ENCODE peak calls at places on chromosome 6, in ten cellular contexts. N is psoas muscle, C is fibroblast of lung, A is heart left ventricle, J is stomach, Y is adrenal gland, X is left ventricle myocardium inferior, I is left lung, V is endothelial cell of umbilical vein, Z is PC-9. K is an unnamed sample.

GRCh38 chr6:27867051-27867940 is 44.9 kb downstream of the OR2B2 start:
- DNase-seq in N (peak; percentile 56), C (peak; percentile 85), A (peak; percentile 85), J (peak; percentile 82), Y (peak; percentile 64), X (peak; percentile 65), I (peak; percentile 92), V (peak; percentile 82), Z (peak; percentile 72), K (no peak)

GRCh38 chr6:28982476-28983266 is 22.4 kb downstream of the ZNF311 start:
- DNase-seq in N (no peak), C (peak; percentile 72), A (no peak), J (no peak), Y (no peak), X (no peak), I (no peak), V (no peak), Z (peak; percentile 47), K (no peak)

GRCh38 chr6:28923318-28924102 is at the start of gene TRIM27:
- DNase-seq in N (peak; percentile 93), C (peak; percentile 80), A (peak; percentile 96), J (peak; percentile 92), Y (peak; percentile 91), X (peak; percentile 92), I (peak; percentile 98), V (peak; percentile 85), Z (peak; percentile 94), K (no peak)

GRCh38 chr6:56483929-56484328 is 158.8 kb downstream of the DST start:
- DNase-seq in N (no peak), C (peak; percentile 84), A (no peak), J (no peak), Y (no peak), X (no peak), I (no peak), V (peak; percentile 4), Z (no peak), K (no peak)

GRCh38 chr6:153051801-153052200 is 49.3 kb upstream of the MTRF1L start:
- DNase-seq in N (no peak), C (no peak), A (no peak), J (no peak), Y (no peak), X (no peak), I (no peak), V (no peak), Z (no peak), K (no peak)

GRCh38 chr6:137247724-137248123 is 28.5 kb upstream of the IFNGR1 start:
- DNase-seq in N (no peak), C (no peak), A (no peak), J (no peak), Y (no peak), X (no peak), I (no peak), V (no peak), Z (no peak), K (no peak)

GRCh38 chr6:139736507-139736906 is 362.1 kb upstream of the CITED2 start:
- DNase-seq in N (no peak), C (no peak), A (no peak), J (no peak), Y (no peak), X (no peak), I (no peak), V (no peak), Z (no peak), K (no peak)

GRCh38 chr6:168128631-168129291 is 49.7 kb upstream of the FRMD1 start:
- DNase-seq in N (no peak), C (no peak), A (no peak), J (no peak), Y (no peak), X (no peak), I (peak; percentile 77), V (no peak), Z (no peak), K (no peak)

GRCh38 chr6:43924222-43924702 is 154.3 kb downstream of the VEGFA start:
- DNase-seq in N (no peak), C (peak; percentile 37), A (no peak), J (peak; percentile 61), Y (no peak), X (peak; percentile 14), I (no peak), V (no peak), Z (no peak), K (no peak)

GRCh38 chr6:79694623-79695311 is 63.6 kb downstream of the SH3BGRL2 start:
- DNase-seq in N (no peak), C (no peak), A (no peak), J (no peak), Y (no peak), X (no peak), I (no peak), V (no peak), Z (no peak), K (no peak)

GRCh38 chr6:136524936-136525413 is 25.2 kb downstream of the MAP7 start:
- DNase-seq in N (no peak), C (no peak), A (no peak), J (no peak), Y (no peak), X (no peak), I (no peak), V (no peak), Z (no peak), K (no peak)

GRCh38 chr6:111837641-111838500 is 35.4 kb downstream of the FYN start:
- DNase-seq in N (no peak), C (no peak), A (no peak), J (no peak), Y (no peak), X (no peak), I (no peak), V (no peak), Z (no peak), K (no peak)

GRCh38 chr6:106114492-106114891 is 28.4 kb downstream of the PRDM1 start:
- DNase-seq in N (no peak), C (no peak), A (no peak), J (no peak), Y (no peak), X (no peak), I (no peak), V (no peak), Z (no peak), K (no peak)

GRCh38 chr6:8279094-8279805 is 156.1 kb downstream of the SLC35B3 start:
- DNase-seq in N (no peak), C (no peak), A (no peak), J (no peak), Y (no peak), X (no peak), I (no peak), V (no peak), Z (no peak), K (no peak)

GRCh38 chr6:125924169-125924568 is 32.4 kb upstream of the HINT3 start:
- DNase-seq in N (no peak), C (no peak), A (no peak), J (no peak), Y (no peak), X (no peak), I (no peak), V (no peak), Z (peak; percentile 34), K (no peak)

GRCh38 chr6:95280690-95281273 is 296.6 kb upstream of the MANEA start:
- DNase-seq in N (no peak), C (peak; percentile 47), A (no peak), J (no peak), Y (no peak), X (no peak), I (no peak), V (no peak), Z (no peak), K (no peak)

GRCh38 chr6:32982084-32982701 is 13.8 kb downstream of the BRD2 start:
- DNase-seq in N (no peak), C (no peak), A (no peak), J (no peak), Y (no peak), X (no peak), I (no peak), V (no peak), Z (no peak), K (no peak)

GRCh38 chr6:30720738-30721197 is 616 bp downstream of the TUBB start:
- DNase-seq in N (peak; percentile 79), C (peak; percentile 39), A (peak; percentile 85), J (peak; percentile 65), Y (peak; percentile 80), X (peak; percentile 75), I (peak; percentile 89), V (peak; percentile 56), Z (peak; percentile 53), K (peak; percentile 41)
- H3K4me1 ChIP-seq in N (peaks cover 39% of the 10 kb centered on the region), C (peaks cover 17% of the 10 kb centered on the region), A (peaks cover 29% of the 10 kb centered on the region), J (peaks cover 74% of the 10 kb centered on the region), Y (peaks cover 16% of the 10 kb centered on the region), X (peaks cover 86% of the 10 kb centered on the region), I (peaks cover 33% of the 10 kb centered on the region), V (peaks cover 44% of the 10 kb centered on the region), Z (peaks cover 39% of the 10 kb centered on the region), K (peaks cover 47% of the 10 kb centered on the region)

GRCh38 chr6:3343089-3343901 is 84.5 kb downstream of the PSMG4 start:
- DNase-seq in N (no peak), C (no peak), A (no peak), J (no peak), Y (no peak), X (no peak), I (no peak), V (no peak), Z (no peak), K (no peak)

GRCh38 chr6:3337521-3338350 is 79.0 kb downstream of the PSMG4 start:
- DNase-seq in N (no peak), C (peak; percentile 28), A (no peak), J (no peak), Y (no peak), X (no peak), I (no peak), V (peak; percentile 67), Z (peak; percentile 18), K (no peak)

GRCh38 chr6:3340358-3340798 is 81.6 kb downstream of the PSMG4 start:
- DNase-seq in N (no peak), C (peak; percentile 66), A (no peak), J (no peak), Y (no peak), X (no peak), I (no peak), V (no peak), Z (no peak), K (no peak)

GRCh38 chr6:3340891-3341290 is 82.1 kb downstream of the PSMG4 start:
- DNase-seq in N (no peak), C (peak; percentile 68), A (no peak), J (no peak), Y (no peak), X (no peak), I (no peak), V (no peak), Z (no peak), K (no peak)

GRCh38 chr6:3341467-3341866 is 82.7 kb downstream of the PSMG4 start:
- DNase-seq in N (peak; percentile 60), C (peak; percentile 95), A (no peak), J (no peak), Y (no peak), X (no peak), I (no peak), V (no peak), Z (no peak), K (no peak)
- H3K27ac ChIP-seq in N (peak overlapping the region; percentile 72), C (no peak overlapping the region), A (no peak overlapping the region), J (peak overlapping the region; percentile 38), Y (peak overlapping the region; percentile 70), X (no peak overlapping the region), I (peak overlapping the region; percentile 73), V (no peak overlapping the region), Z (no peak overlapping the region), K (peak overlapping the region; percentile 77)

GRCh38 chr6:82712826-82713225 is 349.2 kb downstream of the TPBG start:
- DNase-seq in N (no peak), C (peak; percentile 5), A (no peak), J (no peak), Y (no peak), X (no peak), I (no peak), V (no peak), Z (no peak), K (no peak)
- TF ChIP-seq CTCF in N (peak; percentile 21), C (no peak), A (peak; percentile 34), J (no peak), Y (peak; percentile 10), X (peak; percentile 42), I (no peak), V (peak; percentile 22), Z (peak; percentile 48), K (peak; percentile 17)

GRCh38 chr6:166584046-166584679 is 2.3 kb downstream of the RAMACL start:
- DNase-seq in N (no peak), C (no peak), A (no peak), J (no peak), Y (no peak), X (no peak), I (no peak), V (no peak), Z (no peak), K (no peak)
- H3K4me1 ChIP-seq in N (peaks cover 20% of the 10 kb centered on the region), C (peaks cover 2% of the 10 kb centered on the region), A (peaks cover 7% of the 10 kb centered on the region), J (peaks cover 28% of the 10 kb centered on the region), Y (no peaks in the 10 kb centered on the region), X (peaks cover 32% of the 10 kb centered on the region), I (peaks cover 4% of the 10 kb centered on the region), V (peaks cover 25% of the 10 kb centered on the region), Z (no peaks in the 10 kb centered on the region), K (peaks cover 5% of the 10 kb centered on the region)